ENCODE peak calls at places on chromosomes 3 and 15, in eight cellular contexts. One of them, this sample, is unnamed.

GRCh38 chr15:34241376-34242350 is 16.8 kb downstream of the EMC4 start:
- DNase-seq in psoas muscle: no peak
- DNase-seq in stomach: no peak
- DNase-seq in left lung: no peak
- DNase-seq in epithelial cell of esophagus: peak
- DNase-seq in Karpas-422: peak
- DNase-seq in testis: no peak
- DNase-seq in MG63: no peak
- DNase-seq in this sample: peak

GRCh38 chr3:9216736-9217135 is 32.7 kb downstream of the SRGAP3 start:
- DNase-seq in psoas muscle: no peak
- DNase-seq in stomach: no peak
- DNase-seq in left lung: no peak
- DNase-seq in epithelial cell of esophagus: peak
- DNase-seq in Karpas-422: no peak
- DNase-seq in testis: peak
- DNase-seq in MG63: peak
- DNase-seq in this sample: no peak

GRCh38 chr15:48285329-48286214 is 45.7 kb upstream of the DUT start:
- DNase-seq in psoas muscle: no peak
- DNase-seq in stomach: peak
- DNase-seq in left lung: no peak
- DNase-seq in epithelial cell of esophagus: peak
- DNase-seq in Karpas-422: peak
- DNase-seq in testis: peak
- DNase-seq in MG63: peak
- DNase-seq in this sample: peak

GRCh38 chr15:73539726-73540125 is 93.5 kb downstream of the NPTN start:
- DNase-seq in psoas muscle: no peak
- DNase-seq in stomach: no peak
- DNase-seq in left lung: no peak
- DNase-seq in epithelial cell of esophagus: no peak
- DNase-seq in Karpas-422: no peak
- DNase-seq in testis: no peak
- DNase-seq in MG63: no peak
- DNase-seq in this sample: no peak

GRCh38 chr15:34084086-34084485 is 17.6 kb downstream of the EMC7 start:
- DNase-seq in psoas muscle: peak
- DNase-seq in stomach: no peak
- DNase-seq in left lung: no peak
- DNase-seq in epithelial cell of esophagus: no peak
- DNase-seq in Karpas-422: no peak
- DNase-seq in testis: no peak
- DNase-seq in MG63: peak
- DNase-seq in this sample: no peak

GRCh38 chr15:58139631-58140522 is 1.7 kb downstream of the AQP9 start:
- DNase-seq in psoas muscle: no peak
- DNase-seq in stomach: no peak
- DNase-seq in left lung: no peak
- DNase-seq in epithelial cell of esophagus: peak
- DNase-seq in Karpas-422: no peak
- DNase-seq in testis: no peak
- DNase-seq in MG63: peak
- DNase-seq in this sample: no peak

GRCh38 chr3:47877288-47877687 is 74.3 kb downstream of the DHX30 start:
- DNase-seq in psoas muscle: no peak
- DNase-seq in stomach: no peak
- DNase-seq in left lung: no peak
- DNase-seq in epithelial cell of esophagus: peak
- DNase-seq in Karpas-422: no peak
- DNase-seq in testis: no peak
- DNase-seq in MG63: no peak
- DNase-seq in this sample: no peak

GRCh38 chr15:87618203-87618725 is 638.3 kb downstream of the NTRK3 start:
- DNase-seq in psoas muscle: no peak
- DNase-seq in stomach: no peak
- DNase-seq in left lung: no peak
- DNase-seq in epithelial cell of esophagus: no peak
- DNase-seq in Karpas-422: no peak
- DNase-seq in testis: no peak
- DNase-seq in MG63: no peak
- DNase-seq in this sample: no peak

GRCh38 chr3:112357888-112358287 is 24.9 kb downstream of the CD200 start:
- DNase-seq in psoas muscle: no peak
- DNase-seq in stomach: no peak
- DNase-seq in left lung: no peak
- DNase-seq in epithelial cell of esophagus: no peak
- DNase-seq in Karpas-422: no peak
- DNase-seq in testis: no peak
- DNase-seq in MG63: no peak
- DNase-seq in this sample: no peak

GRCh38 chr3:69009559-69010410 is 3.7 kb downstream of the EOGT start:
- DNase-seq in psoas muscle: no peak
- DNase-seq in stomach: no peak
- DNase-seq in left lung: no peak
- DNase-seq in epithelial cell of esophagus: peak
- DNase-seq in Karpas-422: no peak
- DNase-seq in testis: no peak
- DNase-seq in MG63: peak
- DNase-seq in this sample: no peak

GRCh38 chr3:186255703-186256331 is 106.2 kb downstream of the DGKG start:
- DNase-seq in psoas muscle: no peak
- DNase-seq in stomach: peak
- DNase-seq in left lung: peak
- DNase-seq in epithelial cell of esophagus: peak
- DNase-seq in Karpas-422: peak
- DNase-seq in testis: peak
- DNase-seq in MG63: no peak
- DNase-seq in this sample: no peak

GRCh38 chr3:31133541-31133940 is 239.1 kb upstream of the GADL1 start:
- DNase-seq in psoas muscle: no peak
- DNase-seq in stomach: no peak
- DNase-seq in left lung: no peak
- DNase-seq in epithelial cell of esophagus: no peak
- DNase-seq in Karpas-422: no peak
- DNase-seq in testis: no peak
- DNase-seq in MG63: no peak
- DNase-seq in this sample: no peak

GRCh38 chr15:73599934-73600333 is 33.3 kb downstream of the NPTN start:
- DNase-seq in psoas muscle: no peak
- DNase-seq in stomach: no peak
- DNase-seq in left lung: no peak
- DNase-seq in epithelial cell of esophagus: peak
- DNase-seq in Karpas-422: no peak
- DNase-seq in testis: no peak
- DNase-seq in MG63: peak
- DNase-seq in this sample: no peak

GRCh38 chr3:102156426-102156825 is 278.4 kb upstream of the ZPLD1 start:
- DNase-seq in psoas muscle: no peak
- DNase-seq in stomach: no peak
- DNase-seq in left lung: no peak
- DNase-seq in epithelial cell of esophagus: peak
- DNase-seq in Karpas-422: no peak
- DNase-seq in testis: no peak
- DNase-seq in MG63: peak
- DNase-seq in this sample: no peak

GRCh38 chr3:184237211-184237610 is 7.8 kb downstream of the VWA5B2 start:
- DNase-seq in psoas muscle: no peak
- DNase-seq in stomach: no peak
- DNase-seq in left lung: no peak
- DNase-seq in epithelial cell of esophagus: no peak
- DNase-seq in Karpas-422: no peak
- DNase-seq in testis: no peak
- DNase-seq in MG63: no peak
- DNase-seq in this sample: no peak

GRCh38 chr3:49790626-49791411 is 4.5 kb upstream of the IP6K1 start:
- DNase-seq in psoas muscle: no peak
- DNase-seq in stomach: no peak
- DNase-seq in left lung: no peak
- DNase-seq in epithelial cell of esophagus: peak
- DNase-seq in Karpas-422: no peak
- DNase-seq in testis: no peak
- DNase-seq in MG63: no peak
- DNase-seq in this sample: peak

GRCh38 chr3:36380171-36381031 is at the start of gene STAC:
- DNase-seq in psoas muscle: peak
- DNase-seq in stomach: no peak
- DNase-seq in left lung: peak
- DNase-seq in epithelial cell of esophagus: peak
- DNase-seq in Karpas-422: no peak
- DNase-seq in testis: peak
- DNase-seq in MG63: peak
- DNase-seq in this sample: peak

GRCh38 chr3:56900801-56901200 is 99.1 kb upstream of the ARHGEF3 start:
- DNase-seq in psoas muscle: no peak
- DNase-seq in stomach: no peak
- DNase-seq in left lung: no peak
- DNase-seq in epithelial cell of esophagus: no peak
- DNase-seq in Karpas-422: no peak
- DNase-seq in testis: no peak
- DNase-seq in MG63: no peak
- DNase-seq in this sample: no peak

GRCh38 chr3:126798521-126798920 is 94.5 kb downstream of the CHCHD6 start:
- DNase-seq in psoas muscle: no peak
- DNase-seq in stomach: no peak
- DNase-seq in left lung: no peak
- DNase-seq in epithelial cell of esophagus: no peak
- DNase-seq in Karpas-422: no peak
- DNase-seq in testis: no peak
- DNase-seq in MG63: no peak
- DNase-seq in this sample: no peak

GRCh38 chr3:11764931-11765363 is 81.7 kb downstream of the TAMM41 start:
- DNase-seq in psoas muscle: no peak
- DNase-seq in stomach: no peak
- DNase-seq in left lung: no peak
- DNase-seq in epithelial cell of esophagus: peak
- DNase-seq in Karpas-422: no peak
- DNase-seq in testis: no peak
- DNase-seq in MG63: peak
- DNase-seq in this sample: no peak

GRCh38 chr15:100731259-100732156 is 129.1 kb downstream of the ASB7 start:
- DNase-seq in psoas muscle: no peak
- DNase-seq in stomach: no peak
- DNase-seq in left lung: no peak
- DNase-seq in epithelial cell of esophagus: peak
- DNase-seq in Karpas-422: no peak
- DNase-seq in testis: no peak
- DNase-seq in MG63: no peak
- DNase-seq in this sample: peak

GRCh38 chr3:126568776-126569342 is 10.1 kb upstream of the C3orf22 start:
- DNase-seq in psoas muscle: no peak
- DNase-seq in stomach: no peak
- DNase-seq in left lung: no peak
- DNase-seq in epithelial cell of esophagus: no peak
- DNase-seq in Karpas-422: no peak
- DNase-seq in testis: no peak
- DNase-seq in MG63: no peak
- DNase-seq in this sample: no peak

GRCh38 chr3:28667646-28668376 is 319.2 kb upstream of the AZI2 start:
- DNase-seq in psoas muscle: peak
- DNase-seq in stomach: peak
- DNase-seq in left lung: peak
- DNase-seq in epithelial cell of esophagus: peak
- DNase-seq in Karpas-422: peak
- DNase-seq in testis: peak
- DNase-seq in MG63: peak
- DNase-seq in this sample: peak

GRCh38 chr15:64690008-64690407 is 85.4 kb downstream of the RBPMS2 start:
- DNase-seq in psoas muscle: no peak
- DNase-seq in stomach: no peak
- DNase-seq in left lung: no peak
- DNase-seq in epithelial cell of esophagus: no peak
- DNase-seq in Karpas-422: no peak
- DNase-seq in testis: no peak
- DNase-seq in MG63: no peak
- DNase-seq in this sample: no peak

GRCh38 chr3:54530091-54530490 is 397.8 kb downstream of the LRTM1 start:
- DNase-seq in psoas muscle: no peak
- DNase-seq in stomach: no peak
- DNase-seq in left lung: no peak
- DNase-seq in epithelial cell of esophagus: no peak
- DNase-seq in Karpas-422: no peak
- DNase-seq in testis: no peak
- DNase-seq in MG63: no peak
- DNase-seq in this sample: no peak

GRCh38 chr3:46516521-46516920 is 18.7 kb downstream of the RTP3 start:
- DNase-seq in psoas muscle: no peak
- DNase-seq in stomach: no peak
- DNase-seq in left lung: no peak
- DNase-seq in epithelial cell of esophagus: peak
- DNase-seq in Karpas-422: no peak
- DNase-seq in testis: no peak
- DNase-seq in MG63: no peak
- DNase-seq in this sample: no peak

GRCh38 chr15:37789392-37789776 is 145.1 kb upstream of the TMCO5A start:
- DNase-seq in psoas muscle: no peak
- DNase-seq in stomach: no peak
- DNase-seq in left lung: no peak
- DNase-seq in epithelial cell of esophagus: no peak
- DNase-seq in Karpas-422: no peak
- DNase-seq in testis: no peak
- DNase-seq in MG63: no peak
- DNase-seq in this sample: no peak

GRCh38 chr3:146164071-146164470 is 3.1 kb upstream of the PLOD2 start:
- DNase-seq in psoas muscle: no peak
- DNase-seq in stomach: no peak
- DNase-seq in left lung: no peak
- DNase-seq in epithelial cell of esophagus: peak
- DNase-seq in Karpas-422: no peak
- DNase-seq in testis: no peak
- DNase-seq in MG63: no peak
- DNase-seq in this sample: no peak
- H3K4me3 ChIP-seq in psoas muscle: no peak
- H3K4me3 ChIP-seq in stomach: no peak
- H3K4me3 ChIP-seq in left lung: no peak
- H3K4me3 ChIP-seq in epithelial cell of esophagus: no peak
- H3K4me3 ChIP-seq in Karpas-422: no peak
- H3K4me3 ChIP-seq in testis: no peak
- H3K4me3 ChIP-seq in MG63: no peak
- H3K4me3 ChIP-seq in this sample: no peak

GRCh38 chr3:21779909-21780308 is 28.9 kb upstream of the ZNF385D start:
- DNase-seq in psoas muscle: no peak
- DNase-seq in stomach: no peak
- DNase-seq in left lung: no peak
- DNase-seq in epithelial cell of esophagus: peak
- DNase-seq in Karpas-422: no peak
- DNase-seq in testis: no peak
- DNase-seq in MG63: no peak
- DNase-seq in this sample: no peak
- H3K4me3 ChIP-seq in psoas muscle: no peak
- H3K4me3 ChIP-seq in stomach: no peak
- H3K4me3 ChIP-seq in left lung: no peak
- H3K4me3 ChIP-seq in epithelial cell of esophagus: no peak
- H3K4me3 ChIP-seq in Karpas-422: no peak
- H3K4me3 ChIP-seq in testis: no peak
- H3K4me3 ChIP-seq in MG63: no peak
- H3K4me3 ChIP-seq in this sample: no peak

GRCh38 chr3:193776626-193777025 is 183.6 kb downstream of the OPA1 start:
- DNase-seq in psoas muscle: no peak
- DNase-seq in stomach: no peak
- DNase-seq in left lung: no peak
- DNase-seq in epithelial cell of esophagus: no peak
- DNase-seq in Karpas-422: peak
- DNase-seq in testis: no peak
- DNase-seq in MG63: no peak
- DNase-seq in this sample: no peak
- H3K4me3 ChIP-seq in psoas muscle: no peak
- H3K4me3 ChIP-seq in stomach: no peak
- H3K4me3 ChIP-seq in left lung: no peak
- H3K4me3 ChIP-seq in epithelial cell of esophagus: no peak
- H3K4me3 ChIP-seq in Karpas-422: peak
- H3K4me3 ChIP-seq in testis: no peak
- H3K4me3 ChIP-seq in MG63: no peak
- H3K4me3 ChIP-seq in this sample: no peak

GRCh38 chr3:37741644-37742043 is 120.0 kb upstream of the CTDSPL start:
- DNase-seq in psoas muscle: peak
- DNase-seq in stomach: peak
- DNase-seq in left lung: peak
- DNase-seq in epithelial cell of esophagus: peak
- DNase-seq in Karpas-422: peak
- DNase-seq in testis: peak
- DNase-seq in MG63: peak
- DNase-seq in this sample: peak
- H3K4me3 ChIP-seq in psoas muscle: no peak
- H3K4me3 ChIP-seq in stomach: no peak
- H3K4me3 ChIP-seq in left lung: no peak
- H3K4me3 ChIP-seq in epithelial cell of esophagus: no peak
- H3K4me3 ChIP-seq in Karpas-422: no peak
- H3K4me3 ChIP-seq in testis: no peak
- H3K4me3 ChIP-seq in MG63: no peak
- H3K4me3 ChIP-seq in this sample: no peak